ENCODE peak calls at places on chromosome 17, in four cellular contexts. I is GM12878, R is K562, W is HepG2. J is an unnamed sample.

GRCh38 chr17:65742433-65743312 is 181.2 kb upstream of the AXIN2 start:
- DNase-seq in I (no peak), R (no peak), W (peak; percentile 62), J (peak; percentile 1)

GRCh38 chr17:81059026-81059425 is 24.1 kb downstream of the BAIAP2 start:
- DNase-seq in I (no peak), R (no peak), W (no peak), J (no peak)

GRCh38 chr17:35368086-35368824 is 5.2 kb downstream of the SLFN11 start:
- DNase-seq in I (peak; percentile 75), R (no peak), W (no peak), J (no peak)

GRCh38 chr17:57294629-57295501 is 38.5 kb downstream of the MSI2 start:
- DNase-seq in I (no peak), R (peak; percentile 33), W (peak; percentile 21), J (no peak)

GRCh38 chr17:72234951-72235350 is 114.1 kb downstream of the SOX9 start:
- DNase-seq in I (no peak), R (no peak), W (no peak), J (no peak)

GRCh38 chr17:61459968-61460718 is 7.9 kb downstream of the TBX4 start:
- DNase-seq in I (no peak), R (no peak), W (no peak), J (no peak)

GRCh38 chr17:1197781-1198490 is 18.2 kb upstream of the ABR start:
- DNase-seq in I (peak; percentile 97), R (no peak), W (no peak), J (no peak)

GRCh38 chr17:42018339-42018738 is 1.1 kb upstream of the DNAJC7 start:
- DNase-seq in I (no peak), R (no peak), W (peak; percentile 46), J (no peak)

GRCh38 chr17:17983376-17983775 is 10.7 kb downstream of the DRC3 start:
- DNase-seq in I (no peak), R (no peak), W (no peak), J (no peak)

GRCh38 chr17:56510554-56511342 is 82.8 kb upstream of the NOG start:
- DNase-seq in I (no peak), R (peak; percentile 7), W (no peak), J (no peak)

GRCh38 chr17:46737331-46737730 is 81.2 kb downstream of the WNT3 start:
- DNase-seq in I (no peak), R (no peak), W (no peak), J (no peak)

GRCh38 chr17:22704674-22705073 is 1012.4 kb downstream of the KCNJ18 start:
- DNase-seq in I (no peak), R (no peak), W (no peak), J (no peak)

GRCh38 chr17:42667088-42667951 is 8.2 kb downstream of the TUBG2 start:
- DNase-seq in I (no peak), R (no peak), W (peak; percentile 47), J (no peak)

GRCh38 chr17:53088501-53088900 is 734.2 kb upstream of the KIF2B start:
- DNase-seq in I (no peak), R (no peak), W (no peak), J (no peak)

GRCh38 chr17:76523084-76524037 is 14.1 kb downstream of the CYGB start:
- DNase-seq in I (no peak), R (peak; percentile 91), W (peak; percentile 53), J (peak; percentile 96)

GRCh38 chr17:1644493-1645206 is 882 bp downstream of the SCARF1 start:
- DNase-seq in I (peak; percentile 61), R (no peak), W (no peak), J (no peak)

GRCh38 chr17:62875296-62875695 is 67.2 kb upstream of the MARCHF10 start:
- DNase-seq in I (no peak), R (no peak), W (no peak), J (no peak)

GRCh38 chr17:48871551-48872351 is 20.8 kb upstream of the ATP5MC1 start:
- DNase-seq in I (no peak), R (peak; percentile 38), W (peak; percentile 99), J (no peak)

GRCh38 chr17:17227608-17228520 is 9.1 kb downstream of the FLCN start:
- DNase-seq in I (no peak), R (no peak), W (no peak), J (no peak)

GRCh38 chr17:77656054-77656453 is 302.4 kb upstream of the TNRC6C start:
- DNase-seq in I (no peak), R (no peak), W (no peak), J (no peak)

GRCh38 chr17:17780941-17781590 is 55.7 kb downstream of the SREBF1 start:
- DNase-seq in I (no peak), R (no peak), W (no peak), J (peak; percentile 50)

GRCh38 chr17:17561408-17562144 is 29.9 kb downstream of the PEMT start:
- DNase-seq in I (no peak), R (no peak), W (no peak), J (no peak)

GRCh38 chr17:46274238-46274637 is 20.7 kb upstream of the LRRC37A start:
- DNase-seq in I (no peak), R (no peak), W (peak; percentile 50), J (peak; percentile 2)

GRCh38 chr17:40520991-40521453 is 19.6 kb upstream of the TNS4 start:
- DNase-seq in I (no peak), R (no peak), W (no peak), J (no peak)

GRCh38 chr17:81685108-81685507 is 1.3 kb downstream of the HGS start:
- DNase-seq in I (no peak), R (no peak), W (no peak), J (no peak)

GRCh38 chr17:49557204-49558024 is 18.3 kb upstream of the NXPH3 start:
- DNase-seq in I (no peak), R (no peak), W (peak; percentile 73), J (peak; percentile 59)

GRCh38 chr17:79802736-79803420 is 6.0 kb upstream of the CBX8 start:
- DNase-seq in I (no peak), R (peak; percentile 79), W (no peak), J (no peak)

GRCh38 chr17:58525239-58525638 is 10.8 kb upstream of the MTMR4 start:
- DNase-seq in I (no peak), R (no peak), W (no peak), J (no peak)

GRCh38 chr17:80432961-80433550 is 18.1 kb downstream of the ENDOV start:
- DNase-seq in I (no peak), R (no peak), W (no peak), J (no peak)

GRCh38 chr17:49193513-49194296 is 16.7 kb downstream of the GNGT2 start:
- DNase-seq in I (peak; percentile 98), R (peak; percentile 60), W (no peak), J (no peak)

GRCh38 chr17:71232801-71233559 is 887.8 kb upstream of the SOX9 start:
- DNase-seq in I (no peak), R (no peak), W (no peak), J (no peak)

GRCh38 chr17:65415991-65416390 is 145.5 kb downstream of the AXIN2 start:
- DNase-seq in I (no peak), R (no peak), W (no peak), J (no peak)

GRCh38 chr17:68310141-68310540 is 18.8 kb downstream of the ARSG start:
- DNase-seq in I (no peak), R (no peak), W (no peak), J (no peak)

GRCh38 chr17:83156408-83156807 is 77.0 kb downstream of the METRNL start:
- DNase-seq in I (no peak), R (no peak), W (no peak), J (no peak)

GRCh38 chr17:69508814-69509213 is 94.3 kb downstream of the MAP2K6 start:
- DNase-seq in I (no peak), R (no peak), W (no peak), J (no peak)

GRCh38 chr17:1769826-1770477 is 8.1 kb downstream of the SERPINF1 start:
- DNase-seq in I (no peak), R (no peak), W (peak; percentile 95), J (no peak)

GRCh38 chr17:42670925-42671657 is 5.7 kb downstream of the PLEKHH3 start:
- DNase-seq in I (no peak), R (no peak), W (no peak), J (peak; percentile 61)

GRCh38 chr17:17361543-17362511 is 58.7 kb downstream of the NT5M start:
- DNase-seq in I (no peak), R (no peak), W (no peak), J (no peak)

GRCh38 chr17:44007346-44008204 is 3.2 kb downstream of the NAGS start:
- DNase-seq in I (no peak), R (no peak), W (no peak), J (peak; percentile 49)

GRCh38 chr17:67020293-67020766 is 24.0 kb upstream of the CACNG1 start:
- DNase-seq in I (no peak), R (no peak), W (peak; percentile 16), J (no peak)
- TF ChIP-seq BRCA1 in I (no peak), R (no peak), W (no peak), J (no peak)

DNA sequence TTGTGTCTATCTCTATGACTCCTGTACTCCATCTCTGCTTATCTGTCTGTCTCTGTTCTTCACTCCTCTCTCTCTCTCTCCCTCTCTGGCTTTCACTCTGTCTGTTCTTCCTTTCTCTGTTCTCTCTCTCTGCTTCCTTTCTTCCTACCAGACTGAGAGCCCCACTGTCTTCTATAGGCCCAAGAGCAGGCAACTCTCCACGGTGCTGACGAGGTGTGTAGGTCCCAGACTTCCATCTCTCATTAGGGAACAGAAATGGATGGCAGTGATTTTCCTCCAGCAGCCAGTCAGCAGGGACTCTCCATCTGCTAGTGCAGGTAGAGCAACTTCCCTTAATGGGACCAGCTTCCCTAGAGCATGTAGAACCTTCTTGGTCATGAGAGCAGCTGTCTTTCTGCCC is 47.6 kb upstream of the NLRP1 start:
- DNase-seq in I (no peak), R (no peak), W (no peak), J (no peak)
- TF ChIP-seq BRCA1 in I (no peak), R (no peak), W (no peak), J (no peak)

GRCh38 chr17:21297026-21297520 is 12.6 kb downstream of the MAP2K3 start:
- DNase-seq in I (no peak), R (no peak), W (no peak), J (no peak)

GRCh38 chr17:21294321-21295035 is 10.0 kb downstream of the MAP2K3 start:
- DNase-seq in I (no peak), R (no peak), W (no peak), J (no peak)

GRCh38 chr17:21293846-21294240 is 9.3 kb downstream of the MAP2K3 start:
- DNase-seq in I (no peak), R (no peak), W (no peak), J (no peak)

GRCh38 chr17:21296097-21297025 is 11.8 kb downstream of the MAP2K3 start:
- DNase-seq in I (no peak), R (peak; percentile 61), W (no peak), J (no peak)

GRCh38 chr17:21295036-21295952 is 10.8 kb downstream of the MAP2K3 start:
- DNase-seq in I (no peak), R (no peak), W (no peak), J (no peak)
- TF ChIP-seq BRCA1 in I (no peak), R (no peak), W (no peak), J (no peak)

GRCh38 chr17:38701504-38702165 is 3.4 kb upstream of the MLLT6 start:
- DNase-seq in I (peak; percentile 86), R (peak; percentile 50), W (peak; percentile 49), J (no peak)

GRCh38 chr17:38703742-38704644 is 1.1 kb upstream of the MLLT6 start:
- DNase-seq in I (no peak), R (peak; percentile 86), W (peak; percentile 100), J (peak; percentile 94)

GRCh38 chr17:38704645-38705522 is at the start of gene MLLT6:
- DNase-seq in I (no peak), R (peak; percentile 80), W (peak; percentile 64), J (no peak)

GRCh38 chr17:38702166-38702899 is 2.7 kb upstream of the MLLT6 start:
- DNase-seq in I (no peak), R (peak; percentile 78), W (peak; percentile 86), J (peak; percentile 81)

GRCh38 chr17:38702900-38703741 is 2.0 kb upstream of the MLLT6 start:
- DNase-seq in I (no peak), R (no peak), W (no peak), J (no peak)
- TF ChIP-seq BRCA1 in I (no peak), R (no peak), W (no peak), J (no peak)

J was measured in H1.